ENCODE peak calls at places on chromosomes 11 and 22, in ten cellular contexts. P, W, V, R, I, X, Q, H, U and D are unnamed samples.

GRCh38 chr11:31521497-31522150 is 12.1 kb downstream of the ELP4 start:
- DNase-seq in P (no peak), W (no peak), V (no peak), R (no peak), I (no peak), X (no peak), Q (no peak), H (no peak), U (no peak), D (no peak)

GRCh38 chr11:72038491-72038890 is 39.8 kb downstream of the IL18BP start:
- DNase-seq in P (peak), W (no peak), V (peak), R (peak), I (no peak), X (peak), Q (no peak), H (peak), U (no peak), D (no peak)

GRCh38 chr22:49569286-49570031 is 258.2 kb downstream of the BRD1 start:
- DNase-seq in P (no peak), W (no peak), V (no peak), R (no peak), I (no peak), X (no peak), Q (no peak), H (no peak), U (no peak), D (peak)

GRCh38 chr11:113546757-113547507 is 71.7 kb upstream of the DRD2 start:
- DNase-seq in P (peak), W (peak), V (peak), R (peak), I (no peak), X (no peak), Q (no peak), H (no peak), U (no peak), D (no peak)

GRCh38 chr22:47551438-47551788 is 789.0 kb downstream of the TBC1D22A start:
- DNase-seq in P (no peak), W (no peak), V (no peak), R (no peak), I (no peak), X (no peak), Q (no peak), H (no peak), U (no peak), D (no peak)

GRCh38 chr22:35134637-35135036 is 68.7 kb downstream of the ISX start:
- DNase-seq in P (no peak), W (no peak), V (no peak), R (no peak), I (no peak), X (no peak), Q (peak), H (no peak), U (no peak), D (no peak)

GRCh38 chr11:62542111-62542745 is 4.4 kb downstream of the AHNAK start:
- DNase-seq in P (no peak), W (no peak), V (peak), R (no peak), I (no peak), X (no peak), Q (no peak), H (no peak), U (no peak), D (no peak)

GRCh38 chr11:26820739-26821138 is 98.9 kb upstream of the SLC5A12 start:
- DNase-seq in P (peak), W (peak), V (peak), R (peak), I (no peak), X (no peak), Q (no peak), H (no peak), U (no peak), D (no peak)

DNA sequence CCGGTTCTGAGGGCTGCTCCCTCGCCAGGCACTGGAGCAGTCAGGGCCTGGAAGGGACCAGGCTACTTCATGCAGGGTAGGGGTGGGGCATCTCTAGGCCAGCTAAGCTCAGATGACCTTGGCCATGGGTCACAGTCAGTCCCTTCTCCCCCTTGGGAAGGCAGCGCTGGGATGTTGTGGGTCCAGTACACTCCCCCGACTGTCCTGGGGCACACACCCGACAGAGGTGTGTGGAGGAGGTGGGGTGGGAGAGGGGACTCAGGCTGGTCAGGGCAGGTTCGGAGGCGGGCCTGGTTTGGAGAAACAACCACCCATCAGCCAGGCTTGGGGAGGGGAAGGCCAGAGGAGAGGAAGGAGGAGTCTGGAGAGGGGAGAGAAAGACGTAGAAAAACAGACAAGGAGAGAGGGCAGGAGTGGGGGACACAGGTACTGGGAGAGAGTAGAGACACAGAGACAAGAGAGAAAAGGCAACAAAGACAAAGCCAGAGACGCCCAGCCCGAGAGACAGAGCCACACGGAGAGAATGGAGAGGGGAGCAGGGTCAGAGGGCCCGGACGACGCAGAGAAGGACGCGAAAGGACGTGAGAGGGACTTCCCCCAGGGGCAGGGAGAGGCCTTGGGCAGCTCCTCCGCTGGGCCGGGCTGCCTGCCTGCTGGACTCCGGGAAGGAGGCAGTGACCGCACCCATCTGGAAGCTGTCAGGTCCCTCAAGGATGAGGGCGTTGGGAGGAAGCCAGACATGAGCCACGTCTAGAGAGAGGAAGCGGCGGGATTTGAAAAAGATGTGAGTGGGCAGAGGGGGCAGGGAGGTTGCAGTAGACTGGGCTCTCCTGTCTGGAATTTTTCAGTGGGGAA is 30.6 kb upstream of the TSKU start:
- DNase-seq in P (peak), W (peak), V (peak), R (peak), I (no peak), X (no peak), Q (no peak), H (peak), U (peak), D (peak)
- H3K4me3 ChIP-seq in P (no peak), W (no peak), V (no peak), R (no peak), I (no peak), X (no peak), Q (no peak), H (no peak), U (no peak), D (no peak)

DNA sequence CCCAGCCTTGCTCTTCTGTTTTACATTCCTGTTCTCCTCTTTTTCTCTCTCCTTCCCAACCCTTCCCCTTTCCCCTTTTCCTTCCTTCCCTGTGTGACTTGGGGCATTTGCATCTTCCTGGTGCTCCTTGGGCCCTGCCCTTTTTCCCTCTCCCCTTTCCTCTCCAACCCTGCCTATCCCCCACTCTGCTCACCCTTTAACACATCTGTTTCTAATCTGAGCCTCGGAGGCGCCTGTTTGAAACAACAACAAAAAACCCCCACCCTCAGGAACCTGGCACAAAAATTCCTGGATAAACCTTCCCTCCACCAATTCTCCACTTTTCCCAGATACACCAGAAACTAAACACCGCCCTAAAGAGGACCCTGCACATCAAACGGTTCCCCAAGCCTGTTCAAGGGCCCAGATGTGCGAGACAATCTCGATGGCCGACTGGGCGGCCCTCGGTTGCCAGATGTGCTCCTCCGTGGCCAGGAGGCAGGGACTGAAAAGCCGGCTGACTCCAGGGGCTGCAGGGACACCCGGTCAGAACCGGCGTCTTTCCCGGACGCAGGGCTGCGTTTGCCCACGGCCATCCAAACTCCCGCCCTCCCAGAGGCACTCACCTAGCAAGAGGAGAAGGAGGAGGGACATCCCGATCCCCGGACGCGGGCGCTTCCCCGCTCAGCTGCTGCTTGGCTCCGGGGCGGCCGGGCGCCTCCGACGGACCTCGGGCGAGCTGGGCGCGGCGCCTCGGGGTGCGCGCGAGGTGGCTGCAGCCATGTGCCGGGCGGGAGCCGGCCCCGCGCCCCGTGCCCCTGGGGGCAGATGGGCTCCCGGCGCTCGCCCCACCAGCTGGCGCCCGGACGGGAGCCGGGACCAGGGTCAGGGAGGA is 503 bp downstream of the CLMP start:
- DNase-seq in P (peak), W (peak), V (peak), R (peak), I (peak), X (peak), Q (peak), H (no peak), U (peak), D (peak)
- H3K4me3 ChIP-seq in P (peak), W (peak), V (peak), R (peak), I (peak), X (peak), Q (peak), H (peak), U (peak), D (peak)

GRCh38 chr22:26479043-26479791 is 4.4 kb downstream of the HPS4 start:
- DNase-seq in P (no peak), W (no peak), V (no peak), R (no peak), I (no peak), X (peak), Q (no peak), H (no peak), U (no peak), D (no peak)
- H3K4me3 ChIP-seq in P (no peak), W (peak), V (no peak), R (no peak), I (peak), X (peak), Q (no peak), H (peak), U (peak), D (no peak)

GRCh38 chr22:30302810-30303138 is 13.5 kb upstream of the CASTOR1 start:
- DNase-seq in P (no peak), W (peak), V (no peak), R (no peak), I (no peak), X (no peak), Q (no peak), H (no peak), U (no peak), D (no peak)
- H3K4me3 ChIP-seq in P (no peak), W (no peak), V (no peak), R (no peak), I (no peak), X (no peak), Q (no peak), H (no peak), U (no peak), D (no peak)

GRCh38 chr22:44449683-44450425 is 48.2 kb downstream of the RTL6 start:
- DNase-seq in P (no peak), W (no peak), V (no peak), R (no peak), I (no peak), X (no peak), Q (no peak), H (no peak), U (no peak), D (peak)

GRCh38 chr22:44452531-44453420 is 45.3 kb downstream of the RTL6 start:
- DNase-seq in P (no peak), W (no peak), V (no peak), R (no peak), I (no peak), X (no peak), Q (no peak), H (no peak), U (no peak), D (no peak)

GRCh38 chr22:44449061-44449682 is 48.9 kb downstream of the RTL6 start:
- DNase-seq in P (peak), W (peak), V (peak), R (peak), I (no peak), X (peak), Q (peak), H (no peak), U (no peak), D (peak)

GRCh38 chr22:44450503-44450902 is 47.5 kb downstream of the RTL6 start:
- DNase-seq in P (no peak), W (no peak), V (no peak), R (no peak), I (no peak), X (no peak), Q (no peak), H (no peak), U (no peak), D (no peak)

DNA sequence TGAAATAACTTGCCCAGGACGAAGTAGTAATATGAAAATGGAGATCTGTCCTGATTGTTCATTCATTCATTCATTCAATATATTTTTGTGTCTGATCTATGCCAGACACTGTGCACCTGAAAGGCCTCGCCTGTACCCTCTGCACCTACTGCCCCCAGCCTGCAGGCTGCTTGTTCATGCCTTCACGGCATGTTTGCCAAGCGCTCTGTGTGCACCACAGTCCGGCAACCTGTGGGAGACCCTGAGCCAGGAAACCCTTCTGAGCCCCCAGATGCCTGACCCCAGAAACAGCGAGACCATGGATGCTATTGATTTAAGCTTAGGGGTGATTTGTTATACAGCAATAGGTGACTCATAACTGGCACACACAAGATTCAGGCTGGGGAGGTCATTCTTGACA is 47.0 kb downstream of the RTL6 start:
- DNase-seq in P (no peak), W (no peak), V (no peak), R (no peak), I (no peak), X (no peak), Q (no peak), H (no peak), U (no peak), D (no peak)
- H3K4me3 ChIP-seq in P (no peak), W (no peak), V (no peak), R (no peak), I (no peak), X (no peak), Q (no peak), H (no peak), U (no peak), D (no peak)

GRCh38 chr11:96622026-96622634 is 232.3 kb downstream of the JRKL start:
- DNase-seq in P (no peak), W (peak), V (no peak), R (no peak), I (no peak), X (no peak), Q (no peak), H (no peak), U (no peak), D (no peak)

GRCh38 chr11:96627379-96627778 is 237.6 kb downstream of the JRKL start:
- DNase-seq in P (no peak), W (no peak), V (no peak), R (no peak), I (no peak), X (no peak), Q (no peak), H (no peak), U (no peak), D (no peak)
- H3K4me3 ChIP-seq in P (no peak), W (no peak), V (no peak), R (no peak), I (no peak), X (no peak), Q (no peak), H (no peak), U (no peak), D (no peak)

DNA sequence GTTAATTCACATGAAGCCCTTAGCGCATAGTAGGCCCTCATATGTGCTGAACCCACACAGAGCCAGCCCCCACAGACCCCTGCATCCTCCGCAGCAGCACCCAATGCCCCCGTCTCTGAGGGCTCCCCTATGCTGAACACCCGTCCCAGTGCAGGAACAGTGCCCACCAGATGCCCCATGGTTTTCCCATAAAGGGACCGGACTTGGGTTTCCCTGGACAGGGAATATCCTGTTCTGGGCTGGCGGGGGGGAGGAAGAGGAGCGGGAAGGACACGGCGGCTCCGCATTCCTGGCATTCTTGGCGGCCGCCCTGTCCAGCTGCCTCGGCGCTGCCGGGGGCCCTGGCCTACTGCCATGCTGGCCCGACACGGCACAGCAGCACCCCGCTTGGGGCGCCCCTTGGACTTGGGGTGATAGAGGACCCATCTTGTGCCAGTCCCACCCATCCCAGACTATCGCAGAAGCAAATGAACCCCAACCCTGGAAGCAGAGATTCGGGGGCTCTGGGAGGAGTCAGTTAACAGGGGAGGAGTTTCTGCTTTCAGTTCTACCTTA is 23.7 kb upstream of the CBX7 start:
- DNase-seq in P (peak), W (no peak), V (peak), R (peak), I (peak), X (no peak), Q (peak), H (peak), U (peak), D (peak)
- H3K4me3 ChIP-seq in P (no peak), W (no peak), V (no peak), R (no peak), I (no peak), X (no peak), Q (no peak), H (peak), U (no peak), D (no peak)

DNA sequence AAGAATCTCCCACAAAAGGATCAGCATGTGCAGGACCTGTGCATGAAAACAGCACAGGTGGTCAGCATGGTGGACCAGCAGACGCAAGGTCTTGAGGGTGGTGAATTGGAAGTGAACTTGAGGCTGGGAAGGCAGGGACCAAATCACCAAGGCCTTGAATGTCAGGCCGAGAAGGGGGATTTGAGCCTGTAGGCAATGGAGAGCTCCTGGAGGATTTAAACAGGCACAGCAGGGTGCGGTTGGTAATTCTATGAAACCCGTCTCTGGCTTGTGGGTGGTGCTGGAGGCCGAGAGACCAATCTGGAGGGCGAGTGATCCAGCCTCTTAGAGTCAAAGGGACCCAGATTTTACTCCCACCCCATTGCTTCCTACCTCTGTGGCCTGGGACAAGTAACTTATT is 2.4 kb downstream of the TSKU start:
- DNase-seq in P (no peak), W (no peak), V (no peak), R (no peak), I (peak), X (peak), Q (peak), H (no peak), U (no peak), D (peak)
- H3K4me3 ChIP-seq in P (peak), W (no peak), V (no peak), R (no peak), I (no peak), X (peak), Q (peak), H (peak), U (no peak), D (no peak)

GRCh38 chr11:35170503-35170902 is 31.5 kb downstream of the CD44 start:
- DNase-seq in P (peak), W (no peak), V (no peak), R (peak), I (no peak), X (no peak), Q (no peak), H (no peak), U (no peak), D (no peak)

GRCh38 chr11:35171226-35171625 is 32.3 kb downstream of the CD44 start:
- DNase-seq in P (no peak), W (no peak), V (no peak), R (no peak), I (no peak), X (no peak), Q (peak), H (no peak), U (no peak), D (no peak)

GRCh38 chr11:35173011-35173511 is 34.1 kb downstream of the CD44 start:
- DNase-seq in P (no peak), W (no peak), V (peak), R (peak), I (no peak), X (no peak), Q (no peak), H (no peak), U (peak), D (no peak)

GRCh38 chr11:35174666-35175065 is 35.7 kb downstream of the CD44 start:
- DNase-seq in P (peak), W (no peak), V (peak), R (peak), I (no peak), X (no peak), Q (no peak), H (no peak), U (no peak), D (no peak)

GRCh38 chr11:35173620-35174278 is 34.8 kb downstream of the CD44 start:
- DNase-seq in P (no peak), W (peak), V (no peak), R (no peak), I (no peak), X (no peak), Q (no peak), H (no peak), U (no peak), D (no peak)
- H3K4me3 ChIP-seq in P (no peak), W (no peak), V (no peak), R (no peak), I (no peak), X (no peak), Q (no peak), H (no peak), U (no peak), D (no peak)